ENCODE peak calls at places on chromosomes 5 and 9, in ten cellular contexts. One of them, this sample, is unnamed.

GRCh38 chr5:150778103-150778516 is 447 bp upstream of the SMIM3 start:
- DNase-seq in uterus: no peak
- DNase-seq in GM12878: no peak
- DNase-seq in heart right ventricle: no peak
- DNase-seq in Peyer's patch: no peak
- DNase-seq in HCT116: no peak
- DNase-seq in psoas muscle: no peak
- DNase-seq in lung: no peak
- DNase-seq in CD8-positive, alpha-beta memory T cell: no peak
- DNase-seq in HL-60: no peak
- DNase-seq in this sample: no peak

GRCh38 chr9:76766126-76766525 is 1.9 kb downstream of the PCA3 start:
- DNase-seq in uterus: no peak
- DNase-seq in GM12878: no peak
- DNase-seq in heart right ventricle: no peak
- DNase-seq in Peyer's patch: no peak
- DNase-seq in HCT116: no peak
- DNase-seq in psoas muscle: no peak
- DNase-seq in lung: no peak
- DNase-seq in CD8-positive, alpha-beta memory T cell: no peak
- DNase-seq in HL-60: no peak
- DNase-seq in this sample: no peak

GRCh38 chr5:14161825-14162556 is 18.8 kb downstream of the TRIO start:
- DNase-seq in uterus: no peak
- DNase-seq in GM12878: no peak
- DNase-seq in heart right ventricle: no peak
- DNase-seq in Peyer's patch: no peak
- DNase-seq in HCT116: no peak
- DNase-seq in psoas muscle: no peak
- DNase-seq in lung: no peak
- DNase-seq in CD8-positive, alpha-beta memory T cell: no peak
- DNase-seq in HL-60: no peak
- DNase-seq in this sample: no peak

GRCh38 chr5:174698156-174698555 is 26.2 kb upstream of the MSX2 start:
- DNase-seq in uterus: no peak
- DNase-seq in GM12878: no peak
- DNase-seq in heart right ventricle: no peak
- DNase-seq in Peyer's patch: no peak
- DNase-seq in HCT116: no peak
- DNase-seq in psoas muscle: no peak
- DNase-seq in lung: no peak
- DNase-seq in CD8-positive, alpha-beta memory T cell: no peak
- DNase-seq in HL-60: no peak
- DNase-seq in this sample: no peak

GRCh38 chr9:78971505-78971904 is 600.3 kb upstream of the TLE4 start:
- DNase-seq in uterus: no peak
- DNase-seq in GM12878: no peak
- DNase-seq in heart right ventricle: no peak
- DNase-seq in Peyer's patch: no peak
- DNase-seq in HCT116: no peak
- DNase-seq in psoas muscle: no peak
- DNase-seq in lung: no peak
- DNase-seq in CD8-positive, alpha-beta memory T cell: no peak
- DNase-seq in HL-60: no peak
- DNase-seq in this sample: no peak

GRCh38 chr5:134115806-134116175 is 1.3 kb downstream of the TCF7 start:
- DNase-seq in uterus: no peak
- DNase-seq in GM12878: no peak
- DNase-seq in heart right ventricle: no peak
- DNase-seq in Peyer's patch: no peak
- DNase-seq in HCT116: no peak
- DNase-seq in psoas muscle: no peak
- DNase-seq in lung: no peak
- DNase-seq in CD8-positive, alpha-beta memory T cell: no peak
- DNase-seq in HL-60: no peak
- DNase-seq in this sample: no peak

GRCh38 chr9:108972186-108972585 is 38.0 kb downstream of the ABITRAM start:
- DNase-seq in uterus: no peak
- DNase-seq in GM12878: no peak
- DNase-seq in heart right ventricle: no peak
- DNase-seq in Peyer's patch: no peak
- DNase-seq in HCT116: no peak
- DNase-seq in psoas muscle: no peak
- DNase-seq in lung: no peak
- DNase-seq in CD8-positive, alpha-beta memory T cell: no peak
- DNase-seq in HL-60: no peak
- DNase-seq in this sample: no peak

GRCh38 chr9:96555567-96556386 is 63.9 kb downstream of the CDC14B start:
- DNase-seq in uterus: no peak
- DNase-seq in GM12878: no peak
- DNase-seq in heart right ventricle: no peak
- DNase-seq in Peyer's patch: no peak
- DNase-seq in HCT116: no peak
- DNase-seq in psoas muscle: no peak
- DNase-seq in lung: no peak
- DNase-seq in CD8-positive, alpha-beta memory T cell: no peak
- DNase-seq in HL-60: no peak
- DNase-seq in this sample: no peak

GRCh38 chr9:133717113-133718031 is 20.8 kb downstream of the SARDH start:
- DNase-seq in uterus: no peak
- DNase-seq in GM12878: no peak
- DNase-seq in heart right ventricle: no peak
- DNase-seq in Peyer's patch: no peak
- DNase-seq in HCT116: no peak
- DNase-seq in psoas muscle: no peak
- DNase-seq in lung: no peak
- DNase-seq in CD8-positive, alpha-beta memory T cell: no peak
- DNase-seq in HL-60: no peak
- DNase-seq in this sample: no peak

GRCh38 chr5:172849636-172850453 is 15.8 kb downstream of the ERGIC1 start:
- DNase-seq in uterus: no peak
- DNase-seq in GM12878: peak; percentile 52
- DNase-seq in heart right ventricle: no peak
- DNase-seq in Peyer's patch: peak; percentile 77
- DNase-seq in HCT116: no peak
- DNase-seq in psoas muscle: peak; percentile 41
- DNase-seq in lung: no peak
- DNase-seq in CD8-positive, alpha-beta memory T cell: peak; percentile 34
- DNase-seq in HL-60: no peak
- DNase-seq in this sample: no peak

GRCh38 chr9:120109242-120109641 is 470.7 kb downstream of the CDK5RAP2 start:
- DNase-seq in uterus: no peak
- DNase-seq in GM12878: no peak
- DNase-seq in heart right ventricle: no peak
- DNase-seq in Peyer's patch: no peak
- DNase-seq in HCT116: peak; percentile 44
- DNase-seq in psoas muscle: no peak
- DNase-seq in lung: no peak
- DNase-seq in CD8-positive, alpha-beta memory T cell: no peak
- DNase-seq in HL-60: peak; percentile 2
- DNase-seq in this sample: no peak
- H3K27ac ChIP-seq in uterus: no peak overlapping the region
- H3K27ac ChIP-seq in GM12878: no peak overlapping the region
- H3K27ac ChIP-seq in heart right ventricle: no peak overlapping the region
- H3K27ac ChIP-seq in Peyer's patch: no peak overlapping the region
- H3K27ac ChIP-seq in HCT116: no peak overlapping the region
- H3K27ac ChIP-seq in psoas muscle: no peak overlapping the region
- H3K27ac ChIP-seq in lung: no peak overlapping the region
- H3K27ac ChIP-seq in CD8-positive, alpha-beta memory T cell: no peak overlapping the region
- H3K27ac ChIP-seq in HL-60: no peak overlapping the region
- H3K27ac ChIP-seq in this sample: no peak overlapping the region

GRCh38 chr5:111495159-111495558 is 17.2 kb downstream of the STARD4 start:
- DNase-seq in uterus: no peak
- DNase-seq in GM12878: no peak
- DNase-seq in heart right ventricle: no peak
- DNase-seq in Peyer's patch: no peak
- DNase-seq in HCT116: no peak
- DNase-seq in psoas muscle: no peak
- DNase-seq in lung: no peak
- DNase-seq in CD8-positive, alpha-beta memory T cell: no peak
- DNase-seq in HL-60: no peak
- DNase-seq in this sample: no peak
- H3K27ac ChIP-seq in uterus: no peak overlapping the region
- H3K27ac ChIP-seq in GM12878: peak overlapping the region; percentile 62
- H3K27ac ChIP-seq in heart right ventricle: no peak overlapping the region
- H3K27ac ChIP-seq in Peyer's patch: no peak overlapping the region
- H3K27ac ChIP-seq in HCT116: no peak overlapping the region
- H3K27ac ChIP-seq in psoas muscle: no peak overlapping the region
- H3K27ac ChIP-seq in lung: no peak overlapping the region
- H3K27ac ChIP-seq in CD8-positive, alpha-beta memory T cell: no peak overlapping the region
- H3K27ac ChIP-seq in HL-60: no peak overlapping the region
- H3K27ac ChIP-seq in this sample: no peak overlapping the region

GRCh38 chr5:62534461-62535236 is 44.0 kb upstream of the LRRC70 start:
- DNase-seq in uterus: no peak
- DNase-seq in GM12878: no peak
- DNase-seq in heart right ventricle: no peak
- DNase-seq in Peyer's patch: no peak
- DNase-seq in HCT116: no peak
- DNase-seq in psoas muscle: no peak
- DNase-seq in lung: no peak
- DNase-seq in CD8-positive, alpha-beta memory T cell: no peak
- DNase-seq in HL-60: no peak
- DNase-seq in this sample: no peak

GRCh38 chr5:62533597-62533996 is 45.0 kb upstream of the LRRC70 start:
- DNase-seq in uterus: no peak
- DNase-seq in GM12878: no peak
- DNase-seq in heart right ventricle: no peak
- DNase-seq in Peyer's patch: no peak
- DNase-seq in HCT116: no peak
- DNase-seq in psoas muscle: no peak
- DNase-seq in lung: no peak
- DNase-seq in CD8-positive, alpha-beta memory T cell: no peak
- DNase-seq in HL-60: no peak
- DNase-seq in this sample: no peak

GRCh38 chr5:62536783-62537182 is 41.8 kb upstream of the LRRC70 start:
- DNase-seq in uterus: no peak
- DNase-seq in GM12878: no peak
- DNase-seq in heart right ventricle: no peak
- DNase-seq in Peyer's patch: no peak
- DNase-seq in HCT116: no peak
- DNase-seq in psoas muscle: no peak
- DNase-seq in lung: no peak
- DNase-seq in CD8-positive, alpha-beta memory T cell: no peak
- DNase-seq in HL-60: no peak
- DNase-seq in this sample: no peak

GRCh38 chr5:62538017-62538942 is 40.3 kb upstream of the LRRC70 start:
- DNase-seq in uterus: no peak
- DNase-seq in GM12878: peak; percentile 17
- DNase-seq in heart right ventricle: no peak
- DNase-seq in Peyer's patch: no peak
- DNase-seq in HCT116: no peak
- DNase-seq in psoas muscle: no peak
- DNase-seq in lung: no peak
- DNase-seq in CD8-positive, alpha-beta memory T cell: no peak
- DNase-seq in HL-60: peak; percentile 24
- DNase-seq in this sample: no peak

GRCh38 chr5:62536232-62536631 is 42.4 kb upstream of the LRRC70 start:
- DNase-seq in uterus: no peak
- DNase-seq in GM12878: no peak
- DNase-seq in heart right ventricle: no peak
- DNase-seq in Peyer's patch: no peak
- DNase-seq in HCT116: no peak
- DNase-seq in psoas muscle: no peak
- DNase-seq in lung: no peak
- DNase-seq in CD8-positive, alpha-beta memory T cell: no peak
- DNase-seq in HL-60: no peak
- DNase-seq in this sample: no peak
- H3K27ac ChIP-seq in uterus: no peak overlapping the region
- H3K27ac ChIP-seq in GM12878: no peak overlapping the region
- H3K27ac ChIP-seq in heart right ventricle: no peak overlapping the region
- H3K27ac ChIP-seq in Peyer's patch: no peak overlapping the region
- H3K27ac ChIP-seq in HCT116: no peak overlapping the region
- H3K27ac ChIP-seq in psoas muscle: no peak overlapping the region
- H3K27ac ChIP-seq in lung: no peak overlapping the region
- H3K27ac ChIP-seq in CD8-positive, alpha-beta memory T cell: no peak overlapping the region
- H3K27ac ChIP-seq in HL-60: no peak overlapping the region
- H3K27ac ChIP-seq in this sample: no peak overlapping the region

GRCh38 chr9:34620061-34620994 is at the start of gene DCTN3:
- DNase-seq in uterus: peak; percentile 90
- DNase-seq in GM12878: peak; percentile 77
- DNase-seq in heart right ventricle: peak; percentile 95
- DNase-seq in Peyer's patch: peak; percentile 96
- DNase-seq in HCT116: peak; percentile 89
- DNase-seq in psoas muscle: peak; percentile 91
- DNase-seq in lung: peak; percentile 95
- DNase-seq in CD8-positive, alpha-beta memory T cell: peak; percentile 91
- DNase-seq in HL-60: peak; percentile 96
- DNase-seq in this sample: peak; percentile 77
- H3K27ac ChIP-seq in uterus: peak within 1 kb of the TSS; percentile 54
- H3K27ac ChIP-seq in GM12878: peak within 1 kb of the TSS; percentile 14
- H3K27ac ChIP-seq in heart right ventricle: peak within 1 kb of the TSS; percentile 64
- H3K27ac ChIP-seq in Peyer's patch: peak within 1 kb of the TSS; percentile 37
- H3K27ac ChIP-seq in HCT116: peak within 1 kb of the TSS; percentile 11
- H3K27ac ChIP-seq in psoas muscle: peak within 1 kb of the TSS; percentile 56
- H3K27ac ChIP-seq in lung: peak within 1 kb of the TSS; percentile 58
- H3K27ac ChIP-seq in CD8-positive, alpha-beta memory T cell: peak within 1 kb of the TSS; percentile 59
- H3K27ac ChIP-seq in HL-60: peak within 1 kb of the TSS; percentile 55
- H3K27ac ChIP-seq in this sample: no peak within 1 kb of the TSS

DNA sequence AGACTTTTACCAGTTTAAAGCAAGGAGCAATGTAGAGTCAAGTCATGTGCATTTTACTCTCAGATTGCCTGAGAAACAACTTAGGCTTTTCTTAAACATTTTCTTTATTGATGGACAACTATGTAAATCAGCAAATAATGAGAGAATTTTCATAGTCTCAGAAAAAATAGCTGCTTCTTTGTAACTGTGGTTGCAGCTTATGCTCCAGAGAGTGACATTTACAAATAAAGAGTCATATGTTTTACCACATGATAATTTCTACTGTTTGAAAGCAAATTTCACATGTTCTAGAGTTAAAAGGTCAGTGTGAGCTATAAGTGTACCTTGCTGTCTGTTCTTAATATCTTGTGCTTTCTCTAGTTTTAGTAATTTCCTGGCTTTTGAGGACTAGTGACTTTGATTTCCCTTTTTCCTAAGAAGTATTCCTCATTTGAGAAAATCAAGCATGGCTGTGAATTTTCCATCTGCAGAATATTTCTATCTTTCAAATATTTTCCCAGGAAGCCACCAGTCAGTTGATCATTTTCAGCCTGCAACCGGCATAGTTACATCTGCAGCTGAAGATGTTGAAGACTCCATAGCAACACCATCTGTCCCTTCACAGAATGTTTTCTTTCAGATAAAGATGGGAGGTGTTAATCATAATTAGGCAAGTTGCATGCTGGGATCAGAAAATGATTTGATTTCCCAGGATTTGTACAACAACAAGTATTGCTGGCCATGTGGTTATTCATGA is 229.9 kb downstream of the SGCD start:
- DNase-seq in uterus: no peak
- DNase-seq in GM12878: no peak
- DNase-seq in heart right ventricle: no peak
- DNase-seq in Peyer's patch: no peak
- DNase-seq in HCT116: no peak
- DNase-seq in psoas muscle: no peak
- DNase-seq in lung: no peak
- DNase-seq in CD8-positive, alpha-beta memory T cell: no peak
- DNase-seq in HL-60: no peak
- DNase-seq in this sample: no peak
- H3K27ac ChIP-seq in uterus: no peak overlapping the region
- H3K27ac ChIP-seq in GM12878: no peak overlapping the region
- H3K27ac ChIP-seq in heart right ventricle: no peak overlapping the region
- H3K27ac ChIP-seq in Peyer's patch: no peak overlapping the region
- H3K27ac ChIP-seq in HCT116: no peak overlapping the region
- H3K27ac ChIP-seq in psoas muscle: no peak overlapping the region
- H3K27ac ChIP-seq in lung: no peak overlapping the region
- H3K27ac ChIP-seq in CD8-positive, alpha-beta memory T cell: no peak overlapping the region
- H3K27ac ChIP-seq in HL-60: no peak overlapping the region
- H3K27ac ChIP-seq in this sample: no peak overlapping the region